ENCODE peak calls at places on chromosome 9, in four cellular contexts. B is SK-N-SH, C is tibial artery, Z is PC-3. M is an unnamed sample.

GRCh38 chr9:79581794-79582193 is 10.0 kb downstream of the TLE4 start:
- DNase-seq in C (no peak), B (no peak), Z (peak; percentile 52), M (peak; percentile 82)

GRCh38 chr9:36928670-36929349 is 105.3 kb downstream of the PAX5 start:
- DNase-seq in C (no peak), Z (peak; percentile 65), B (no peak), M (peak; percentile 78)

GRCh38 chr9:38134578-38134977 is 65.6 kb upstream of the SHB start:
- DNase-seq in C (no peak), Z (no peak), B (no peak), M (no peak)

GRCh38 chr9:101485873-101486692 is 47.6 kb upstream of the RNF20 start:
- DNase-seq in B (peak; percentile 81), C (peak; percentile 69), Z (no peak), M (peak; percentile 28)

GRCh38 chr9:81861644-81862043 is 66.6 kb upstream of the SPATA31D4 start:
- DNase-seq in Z (peak; percentile 81), B (no peak), C (no peak), M (peak; percentile 91)

GRCh38 chr9:25505644-25506043 is 172.6 kb downstream of the TUSC1 start:
- DNase-seq in C (no peak), B (no peak), Z (no peak), M (no peak)

GRCh38 chr9:83623634-83623991 is 670 bp downstream of the IDNK start:
- DNase-seq in Z (peak; percentile 7), B (no peak), C (no peak), M (no peak)

GRCh38 chr9:130869250-130869649 is 27.4 kb downstream of the QRFP start:
- DNase-seq in C (no peak), Z (no peak), B (peak; percentile 53), M (no peak)

GRCh38 chr9:106921989-106922388 is 59.0 kb downstream of the ZNF462 start:
- DNase-seq in Z (no peak), C (no peak), B (no peak), M (peak; percentile 29)

DNA sequence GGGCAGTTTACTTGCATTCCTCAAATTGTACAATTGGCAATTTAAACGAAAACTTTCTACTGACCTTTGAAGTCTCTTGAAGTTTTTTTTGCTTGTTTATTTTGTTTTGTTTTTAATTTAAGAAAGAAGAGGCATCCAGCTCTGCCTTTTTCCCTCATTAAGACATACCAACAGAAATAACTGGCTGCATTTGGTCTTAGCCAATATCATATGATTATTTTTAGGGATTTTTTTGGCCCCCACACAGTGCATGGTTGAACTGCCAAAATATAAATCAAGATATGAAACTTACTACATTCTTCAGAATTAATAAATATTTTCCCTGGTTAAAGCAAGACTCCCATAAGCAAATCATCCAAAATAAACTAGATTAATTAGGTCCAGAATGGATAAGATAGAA is 79.4 kb downstream of the ALDH1A1 start:
- DNase-seq in Z (no peak), C (no peak), B (no peak), M (no peak)
- H3K4me3 ChIP-seq in Z (no peak overlapping the region), C (no peak overlapping the region), B (no peak overlapping the region), M (no peak overlapping the region)

GRCh38 chr9:118367383-118367782 is 663.2 kb downstream of the TLR4 start:
- DNase-seq in C (no peak), Z (no peak), B (no peak), M (no peak)
- TF ChIP-seq CTCF in C (no peak), Z (no peak), B (no peak), M (no peak)

GRCh38 chr9:138022756-138023393 is 145.3 kb downstream of the CACNA1B start:
- DNase-seq in Z (no peak), B (no peak), C (peak; percentile 44), M (no peak)

GRCh38 chr9:138024131-138024530 is 146.5 kb downstream of the CACNA1B start:
- DNase-seq in Z (no peak), C (peak; percentile 58), B (no peak), M (no peak)

GRCh38 chr9:138022121-138022741 is 144.6 kb downstream of the CACNA1B start:
- DNase-seq in B (peak; percentile 22), C (no peak), Z (peak; percentile 34), M (no peak)

GRCh38 chr9:138024831-138025291 is 147.3 kb downstream of the CACNA1B start:
- DNase-seq in B (no peak), C (peak; percentile 58), Z (no peak), M (no peak)

GRCh38 chr9:138023394-138024124 is 146.0 kb downstream of the CACNA1B start:
- DNase-seq in Z (no peak), B (no peak), C (peak; percentile 57), M (no peak)
- H3K4me3 ChIP-seq in Z (no peak overlapping the region), B (no peak overlapping the region), C (no peak overlapping the region), M (no peak overlapping the region)

GRCh38 chr9:137055385-137056364 is 1.8 kb upstream of the ENTPD2 start:
- DNase-seq in Z (peak; percentile 22), C (no peak), B (peak; percentile 94), M (no peak)
- TF ChIP-seq CTCF in Z (no peak), C (no peak), B (no peak), M (no peak)

GRCh38 chr9:77817590-77818311 is 169.6 kb upstream of the GNA14 start:
- DNase-seq in B (no peak), C (no peak), Z (no peak), M (no peak)

GRCh38 chr9:77816641-77817341 is 168.7 kb upstream of the GNA14 start:
- DNase-seq in B (no peak), Z (no peak), C (no peak), M (peak; percentile 26)

GRCh38 chr9:77815260-77815659 is 167.1 kb upstream of the GNA14 start:
- DNase-seq in C (no peak), B (no peak), Z (peak; percentile 4), M (no peak)

GRCh38 chr9:77819672-77820071 is 171.6 kb upstream of the GNA14 start:
- DNase-seq in C (no peak), B (no peak), Z (no peak), M (no peak)

DNA sequence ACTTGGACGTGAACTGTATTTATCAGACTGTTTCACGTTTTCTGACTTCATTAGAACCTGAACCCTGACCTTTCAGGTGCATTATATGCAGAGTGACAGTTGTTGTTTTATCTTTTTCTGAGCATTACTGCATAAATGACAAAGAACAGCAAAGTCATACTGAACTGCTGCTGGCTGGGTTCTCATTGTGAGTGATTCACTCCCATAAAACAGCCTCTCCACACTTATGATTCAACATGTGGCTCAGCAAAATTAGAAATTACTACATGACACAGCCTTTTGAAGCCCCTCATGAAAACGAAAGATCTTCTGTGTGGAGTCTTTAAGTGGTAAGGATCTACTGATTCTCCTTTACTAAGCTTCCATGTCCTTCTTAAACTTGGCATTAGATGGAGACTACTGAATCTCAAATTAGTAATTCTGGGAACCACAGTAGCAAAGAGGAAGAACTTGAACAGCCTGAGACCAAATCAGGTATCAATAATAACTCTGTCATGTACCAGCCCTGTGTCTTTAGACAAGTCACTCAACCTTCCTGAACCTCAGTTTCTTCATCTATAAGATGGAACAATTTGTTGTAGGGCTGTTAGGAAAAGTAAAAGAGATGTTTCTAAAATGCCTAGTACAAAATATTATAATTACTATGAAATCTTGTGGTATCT is 172.3 kb upstream of the GNA14 start:
- DNase-seq in B (no peak), Z (peak; percentile 70), C (no peak), M (peak; percentile 64)
- H3K4me3 ChIP-seq in B (no peak overlapping the region), Z (no peak overlapping the region), C (no peak overlapping the region), M (no peak overlapping the region)

DNA sequence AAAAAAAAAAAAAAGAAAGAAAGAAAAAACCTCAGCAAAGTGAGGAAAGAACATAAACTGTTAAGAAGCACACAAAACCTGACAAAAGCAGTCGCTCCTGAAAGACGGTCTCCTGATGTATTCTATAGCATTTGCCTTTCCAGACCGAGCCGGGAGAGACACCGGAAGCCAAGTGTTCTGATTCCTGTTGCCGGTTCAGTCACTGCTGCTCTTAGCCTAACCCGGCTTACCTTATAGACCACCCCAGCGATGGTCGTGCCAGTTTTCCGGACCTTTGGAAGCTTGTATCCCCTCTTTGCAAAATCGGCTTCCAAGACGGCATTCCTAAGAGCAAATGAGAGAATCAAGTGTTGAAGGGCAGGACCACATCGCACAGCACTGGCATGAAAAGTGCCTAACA is 630 bp downstream of the PSMB7 start:
- DNase-seq in Z (no peak), C (no peak), B (no peak), M (no peak)
- TF ChIP-seq CTCF in Z (no peak), C (no peak), B (no peak), M (no peak)

GRCh38 chr9:22238809-22239684 is 207.6 kb upstream of the DMRTA1 start:
- DNase-seq in C (no peak), B (no peak), Z (peak; percentile 51), M (peak; percentile 63)
- H3K4me3 ChIP-seq in C (no peak overlapping the region), B (no peak overlapping the region), Z (peak overlapping the region; percentile 53), M (no peak overlapping the region)

DNA sequence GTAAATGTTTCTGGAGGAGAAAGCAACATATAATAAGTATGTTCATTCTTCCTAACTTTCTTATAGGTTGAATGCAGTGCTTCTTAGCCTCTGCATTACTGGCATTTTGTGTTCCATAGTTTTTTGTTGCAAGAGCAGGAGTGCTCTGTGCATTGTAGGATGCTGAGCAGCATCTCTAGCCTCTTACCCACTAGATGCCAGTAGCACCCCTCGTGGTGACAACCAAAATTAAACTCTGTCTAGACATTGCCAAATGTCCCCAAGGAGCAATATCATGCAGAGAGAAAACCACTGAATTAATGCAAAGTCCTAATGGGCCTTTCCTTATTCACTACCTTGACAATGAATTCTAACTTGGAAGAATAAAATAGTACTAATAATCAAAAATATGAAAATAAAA is 147.0 kb downstream of the GLIS3 start:
- DNase-seq in Z (peak; percentile 22), C (no peak), B (no peak), M (no peak)
- TF ChIP-seq CTCF in Z (peak; percentile 43), C (no peak), B (peak; percentile 12), M (no peak)

M was measured in bronchial epithelial cell.